ENCODE peak calls at places on chromosomes 2 and 18, in four cellular contexts. Y, T, W and L are unnamed samples.
A peak's percentile ranks its signal among the peaks of the same experiment; 100 is the strongest.

GRCh38 chr2:71688530-71688929 is 235.2 kb downstream of the DYSF start:
- DNase-seq in T (no peak), W (no peak), Y (no peak), L (no peak)

GRCh38 chr18:48842259-48843061 is 108.3 kb downstream of the SMAD7 start:
- DNase-seq in Y (peak; percentile 68), W (no peak), T (no peak), L (no peak)

GRCh38 chr2:19733951-19734425 is 167.8 kb downstream of the TTC32 start:
- DNase-seq in T (no peak), W (peak; percentile 17), Y (no peak), L (no peak)

GRCh38 chr2:30978044-30978443 is 160.2 kb downstream of the GALNT14 start:
- DNase-seq in Y (no peak), W (no peak), T (no peak), L (no peak)

GRCh38 chr2:153864022-153864421 is 7.7 kb upstream of the GALNT13 start:
- DNase-seq in T (no peak), Y (no peak), W (no peak), L (no peak)

GRCh38 chr2:75932996-75933395 is 222.3 kb upstream of the GCFC2 start:
- DNase-seq in Y (no peak), T (no peak), W (no peak), L (no peak)

GRCh38 chr2:75416420-75417342 is 144.1 kb downstream of the EVA1A start:
- DNase-seq in W (no peak), Y (no peak), T (no peak), L (no peak)

GRCh38 chr2:25334482-25334881 is 7.2 kb downstream of the DNMT3A start:
- DNase-seq in Y (no peak), W (no peak), T (no peak), L (no peak)

GRCh38 chr2:119721043-119721442 is 38.7 kb upstream of the PTPN4 start:
- DNase-seq in Y (no peak), W (no peak), T (no peak), L (no peak)

GRCh38 chr2:216109962-216110614 is 940 bp downstream of the XRCC5 start:
- DNase-seq in W (no peak), T (no peak), Y (no peak), L (no peak)

GRCh38 chr2:48651127-48651526 is 33.5 kb downstream of the GTF2A1L start:
- DNase-seq in W (no peak), T (no peak), Y (no peak), L (peak; percentile 37)

GRCh38 chr2:221514305-221515040 is 57.6 kb downstream of the EPHA4 start:
- DNase-seq in Y (no peak), W (no peak), T (peak; percentile 9), L (no peak)

GRCh38 chr18:58473071-58473470 is 155.8 kb downstream of the ALPK2 start:
- DNase-seq in W (no peak), T (no peak), Y (no peak), L (peak; percentile 14)

GRCh38 chr2:20524412-20525040 is 77.7 kb downstream of the RHOB start:
- DNase-seq in Y (no peak), W (no peak), T (no peak), L (no peak)

GRCh38 chr18:907880-908512 is 3.3 kb downstream of the ADCYAP1 start:
- DNase-seq in T (no peak), Y (no peak), W (no peak), L (no peak)

GRCh38 chr2:234031207-234031606 is 19.3 kb upstream of the SPP2 start:
- DNase-seq in T (no peak), Y (no peak), W (no peak), L (no peak)

GRCh38 chr18:48662021-48662661 is 123.3 kb downstream of the CTIF start:
- DNase-seq in W (no peak), T (no peak), Y (peak; percentile 34), L (peak; percentile 33)

GRCh38 chr2:102592601-102593000 is 26.8 kb upstream of the SLC9A2 start:
- DNase-seq in Y (no peak), T (no peak), W (no peak), L (no peak)

GRCh38 chr2:222952204-222952603 is 91.4 kb downstream of the ACSL3 start:
- DNase-seq in W (no peak), Y (no peak), T (no peak), L (no peak)

GRCh38 chr2:147355706-147356105 is 489.1 kb upstream of the ACVR2A start:
- DNase-seq in W (no peak), T (no peak), Y (no peak), L (no peak)

GRCh38 chr18:57438669-57439616 is 3.8 kb downstream of the ONECUT2 start:
- DNase-seq in T (no peak), W (no peak), Y (no peak), L (no peak)

GRCh38 chr2:216562689-216563435 is 64.2 kb downstream of the RPL37A start:
- DNase-seq in W (no peak), T (no peak), Y (no peak), L (no peak)

GRCh38 chr2:135819211-135819610 is 17.8 kb downstream of the LCT start:
- DNase-seq in T (no peak), Y (no peak), W (no peak), L (no peak)

GRCh38 chr2:102755284-102755683 is 6.5 kb upstream of the TMEM182 start:
- DNase-seq in Y (no peak), W (no peak), T (no peak), L (no peak)

GRCh38 chr2:190031971-190032623 is 30.4 kb downstream of the MSTN start:
- DNase-seq in Y (no peak), W (no peak), T (no peak), L (no peak)

GRCh38 chr2:58702302-58702696 is 461.2 kb upstream of the FANCL start:
- DNase-seq in Y (peak; percentile 70), T (no peak), W (no peak), L (no peak)

GRCh38 chr18:2326999-2327398 is 244.3 kb downstream of the METTL4 start:
- DNase-seq in W (no peak), Y (no peak), T (no peak), L (no peak)

GRCh38 chr18:61502472-61502871 is 169.2 kb downstream of the CDH20 start:
- DNase-seq in Y (peak; percentile 1), W (no peak), T (peak; percentile 73), L (peak; percentile 14)

GRCh38 chr2:177058747-177059146 is 153.8 kb upstream of the HNRNPA3 start:
- DNase-seq in Y (no peak), T (no peak), W (no peak), L (no peak)

GRCh38 chr2:162403884-162404283 is 60.0 kb downstream of the GCA start:
- DNase-seq in W (no peak), T (no peak), Y (no peak), L (no peak)

GRCh38 chr2:81412681-81413080 is 1108.1 kb upstream of the LRRTM1 start:
- DNase-seq in T (no peak), W (no peak), Y (no peak), L (no peak)

GRCh38 chr18:22559414-22560282 is 141.9 kb upstream of the CTAGE1 start:
- DNase-seq in T (peak; percentile 35), W (no peak), Y (no peak), L (no peak)

GRCh38 chr2:3523551-3524041 is 4.3 kb upstream of the ADI1 start:
- DNase-seq in W (no peak), Y (no peak), T (no peak), L (no peak)

GRCh38 chr2:231714639-231715498 is 6.5 kb downstream of the PTMA start:
- DNase-seq in W (peak; percentile 28), Y (no peak), T (peak; percentile 83), L (no peak)

GRCh38 chr2:231715988-231716616 is 7.8 kb downstream of the PTMA start:
- DNase-seq in W (no peak), Y (no peak), T (no peak), L (no peak)

GRCh38 chr2:231715499-231715837 is 7.1 kb downstream of the PTMA start:
- DNase-seq in W (no peak), T (no peak), Y (no peak), L (no peak)

GRCh38 chr2:231711677-231712461 is 3.5 kb downstream of the PTMA start:
- DNase-seq in Y (no peak), W (no peak), T (no peak), L (no peak)

GRCh38 chr2:231713738-231714638 is 5.7 kb downstream of the PTMA start:
- DNase-seq in Y (no peak), W (peak; percentile 74), T (peak; percentile 93), L (no peak)
- TF ChIP-seq CTCF in Y (peak; percentile 90), W (peak; percentile 95), T (peak; percentile 97), L (peak; percentile 98)

DNA sequence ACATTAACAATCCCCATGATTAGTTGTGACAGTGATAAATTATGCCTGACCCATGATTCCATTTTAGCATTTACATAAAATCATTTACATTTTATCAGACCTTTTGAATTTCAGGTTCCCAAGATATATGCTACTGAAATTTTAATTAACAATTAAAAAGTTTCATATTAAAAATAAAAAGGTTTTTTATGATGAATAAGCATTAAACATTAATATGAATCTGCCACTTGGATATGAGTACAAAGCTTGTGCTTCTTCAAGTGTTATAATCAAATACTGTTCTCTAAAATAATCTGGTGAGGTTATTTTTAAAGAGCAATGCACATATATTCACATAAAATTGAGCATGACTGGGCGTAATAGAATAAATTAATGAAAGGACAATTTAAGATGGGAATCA is 1218.0 kb downstream of the CNTNAP5 start:
- DNase-seq in Y (no peak), W (no peak), T (no peak), L (no peak)
- H3K4me3 ChIP-seq in Y (no peak overlapping the region), W (no peak overlapping the region), T (no peak overlapping the region), L (no peak overlapping the region)

GRCh38 chr18:30081122-30081521 is 961.4 kb downstream of the DSC3 start:
- DNase-seq in T (no peak), W (no peak), Y (no peak), L (no peak)
- TF ChIP-seq CTCF in T (no peak), W (no peak), Y (no peak), L (no peak)

DNA sequence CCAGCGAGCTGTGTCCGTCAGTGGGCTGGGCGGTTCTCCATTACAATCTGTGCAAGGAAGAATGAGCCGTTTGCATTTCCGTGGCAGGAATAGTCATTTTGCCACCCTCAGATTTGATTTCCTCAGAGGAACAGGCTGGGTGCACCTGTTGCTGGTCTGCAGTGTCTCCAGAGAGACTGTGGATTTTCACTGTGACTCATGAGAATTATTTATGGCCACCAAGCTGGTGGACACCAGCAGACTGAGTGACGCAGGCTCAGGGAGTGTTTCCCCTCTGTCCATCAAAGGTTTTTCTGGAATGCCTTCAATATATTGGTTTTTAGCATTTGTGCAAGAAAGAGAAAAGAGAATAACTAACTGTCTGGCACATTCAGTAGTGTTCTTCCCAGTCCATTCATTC is 39.7 kb downstream of the PRKCE start:
- DNase-seq in T (no peak), Y (no peak), W (peak; percentile 78), L (no peak)
- H3K4me3 ChIP-seq in T (no peak overlapping the region), Y (no peak overlapping the region), W (no peak overlapping the region), L (no peak overlapping the region)

DNA sequence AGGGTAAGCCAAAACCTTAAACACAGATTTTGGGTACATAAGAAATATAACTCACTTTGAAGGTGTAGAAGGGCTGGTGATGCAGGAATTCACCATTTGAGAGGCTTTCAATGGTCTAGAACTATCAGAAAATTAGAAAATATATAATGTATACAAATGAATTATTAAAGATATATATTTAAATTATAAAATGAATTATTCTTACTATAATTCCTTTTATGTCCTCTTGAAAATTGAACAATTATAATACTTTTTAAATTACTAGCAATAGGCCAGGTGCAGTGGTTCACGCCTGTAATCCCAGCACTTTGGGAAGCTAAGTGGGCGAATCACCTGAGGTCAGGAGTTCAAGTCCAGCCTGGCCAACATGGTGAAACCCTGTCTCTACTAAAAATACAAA is 60.7 kb downstream of the VIL1 start:
- DNase-seq in Y (no peak), W (no peak), T (no peak), L (no peak)
- TF ChIP-seq CTCF in Y (no peak), W (no peak), T (no peak), L (no peak)